ENCODE peak calls at places on chromosomes 13 and 19, in nine cellular contexts. K is transverse colon; W is breast epithelium; U is AG04450; B is effector memory CD4-positive, alpha-beta T cell; G is GM23248; V is CD4-positive, alpha-beta T cell; Z is esophagus squamous epithelium; R is right cardiac atrium. Q is an unnamed sample.

GRCh38 chr13:22002893-22003292 is 332.0 kb downstream of the FGF9 start:
- DNase-seq in G (no peak), U (no peak), B (no peak), W (no peak), V (no peak), K (no peak), Z (no peak), R (no peak), Q (no peak)

GRCh38 chr13:99956473-99957349 is 14.9 kb downstream of the ZIC5 start:
- DNase-seq in B (no peak), U (no peak), Z (no peak), G (peak), R (no peak), W (no peak), V (no peak), K (no peak), Q (no peak)

GRCh38 chr13:19601749-19602725 is 31.4 kb upstream of the MPHOSPH8 start:
- DNase-seq in K (peak), W (no peak), G (peak), U (no peak), V (no peak), B (no peak), R (peak), Z (no peak), Q (peak)

GRCh38 chr13:107462501-107462900 is 752.8 kb downstream of the LIG4 start:
- DNase-seq in V (no peak), B (no peak), G (no peak), U (no peak), K (no peak), W (no peak), R (no peak), Z (no peak), Q (no peak)

GRCh38 chr13:91278888-91279287 is 68.6 kb upstream of the MIR17HG start:
- DNase-seq in Z (no peak), V (no peak), G (no peak), B (no peak), W (no peak), K (no peak), U (no peak), R (no peak), Q (no peak)

GRCh38 chr13:87674143-87674772 is 3.1 kb downstream of the SLITRK5 start:
- DNase-seq in V (no peak), G (no peak), K (no peak), B (no peak), Z (no peak), U (no peak), R (no peak), W (no peak), Q (no peak)

GRCh38 chr19:42281175-42282035 is 12.4 kb downstream of the CIC start:
- DNase-seq in W (no peak), K (peak), G (peak), R (peak), V (no peak), B (no peak), U (no peak), Z (no peak), Q (no peak)

GRCh38 chr13:76438050-76438449 is 448.2 kb downstream of the KCTD12 start:
- DNase-seq in V (no peak), B (no peak), K (no peak), U (peak), R (no peak), G (no peak), Z (no peak), W (no peak), Q (no peak)

GRCh38 chr13:113122571-113123225 is at the start of gene F10:
- DNase-seq in Z (no peak), R (peak), W (peak), B (no peak), V (no peak), K (peak), G (peak), U (peak), Q (no peak)

GRCh38 chr13:83780201-83780600 is 102.1 kb downstream of the SLITRK1 start:
- DNase-seq in G (peak), Z (no peak), K (no peak), U (no peak), V (no peak), R (no peak), W (no peak), B (no peak), Q (no peak)

GRCh38 chr19:6610934-6611370 is 20.0 kb upstream of the CD70 start:
- DNase-seq in R (no peak), U (no peak), Z (no peak), V (no peak), W (no peak), G (peak), B (no peak), K (no peak), Q (no peak)

GRCh38 chr13:53411443-53411842 is 382.8 kb downstream of the OLFM4 start:
- DNase-seq in Z (no peak), K (no peak), V (no peak), G (no peak), B (no peak), W (no peak), R (no peak), U (no peak), Q (no peak)

GRCh38 chr13:107422421-107422820 is 792.9 kb downstream of the LIG4 start:
- DNase-seq in R (no peak), K (no peak), G (no peak), Z (no peak), U (no peak), V (no peak), B (no peak), W (no peak), Q (no peak)

GRCh38 chr19:50458396-50459066 is 17.8 kb upstream of the EMC10 start:
- DNase-seq in R (no peak), W (no peak), G (peak), U (no peak), K (no peak), Z (no peak), V (no peak), B (no peak), Q (no peak)

GRCh38 chr13:114269281-114269770 is 12.1 kb upstream of the UPF3A start:
- DNase-seq in V (no peak), Z (no peak), B (no peak), R (no peak), U (no peak), W (no peak), K (no peak), G (no peak), Q (no peak)

GRCh38 chr19:34171539-34171876 is 796 bp upstream of the LSM14A start:
- DNase-seq in K (no peak), G (peak), R (no peak), W (no peak), Z (no peak), B (no peak), V (no peak), U (peak), Q (no peak)

GRCh38 chr19:44662686-44663085 is 8.6 kb upstream of the CEACAM19 start:
- DNase-seq in W (no peak), U (no peak), Z (no peak), V (no peak), R (no peak), B (no peak), G (no peak), K (no peak), Q (no peak)

GRCh38 chr13:31761951-31762350 is 22.6 kb downstream of the RXFP2 start:
- DNase-seq in B (no peak), U (no peak), V (no peak), W (no peak), K (no peak), G (peak), R (no peak), Z (no peak), Q (no peak)

GRCh38 chr19:15253513-15253912 is 21.3 kb upstream of the EPHX3 start:
- DNase-seq in U (no peak), V (no peak), B (no peak), K (no peak), G (no peak), W (no peak), R (peak), Z (no peak), Q (no peak)

GRCh38 chr19:40739030-40739839 is 11.0 kb downstream of the ACTMAP start:
- DNase-seq in U (no peak), V (no peak), K (no peak), Z (no peak), G (no peak), R (peak), B (no peak), W (no peak), Q (no peak)
- H3K27ac ChIP-seq in U (no peak), V (no peak), K (peak), Z (peak), G (peak), R (no peak), B (no peak), W (peak), Q (no peak)

DNA sequence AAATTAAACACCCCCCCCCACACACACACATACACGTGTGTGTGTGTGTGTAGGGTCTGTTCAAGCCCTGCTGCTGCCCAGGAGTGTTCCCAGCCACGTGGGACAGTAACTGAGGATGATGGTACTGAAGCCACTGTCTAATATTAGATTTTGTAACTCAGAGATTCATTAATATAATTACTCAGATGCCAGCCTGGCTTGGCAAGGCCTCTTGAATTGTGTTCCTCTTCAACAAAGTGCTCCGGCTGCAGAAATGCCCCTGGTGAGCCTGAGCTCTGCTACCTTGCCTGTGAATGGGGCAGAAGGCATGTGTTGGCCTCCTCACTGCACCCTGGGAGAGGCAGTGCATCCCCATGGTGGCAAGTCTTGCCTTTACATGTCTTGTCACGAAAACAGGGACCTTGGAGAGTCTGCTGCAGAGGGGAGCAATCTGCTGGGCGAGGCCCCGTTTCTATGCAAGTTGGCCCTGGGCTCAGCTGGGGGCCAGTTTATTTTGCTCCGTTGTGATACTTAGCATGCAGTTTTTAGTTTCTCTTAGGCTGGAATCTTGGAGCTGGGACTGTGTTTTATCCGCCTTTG is 44.0 kb downstream of the NFIX start:
- DNase-seq in V (no peak), B (no peak), Z (no peak), W (no peak), G (peak), K (no peak), U (no peak), R (peak), Q (no peak)
- H3K27ac ChIP-seq in V (no peak), B (no peak), Z (peak), W (peak), G (peak), K (peak), U (no peak), R (peak), Q (no peak)

GRCh38 chr19:4597975-4598671 is 38.6 kb upstream of the SEMA6B start:
- DNase-seq in G (peak), V (peak), W (no peak), U (no peak), B (peak), R (peak), Z (no peak), K (peak), Q (peak)
- H3K27ac ChIP-seq in G (no peak), V (no peak), W (no peak), U (no peak), B (no peak), R (no peak), Z (no peak), K (no peak), Q (no peak)

GRCh38 chr19:48397636-48398328 is 4.3 kb downstream of the GRIN2D start:
- DNase-seq in W (no peak), Z (no peak), V (no peak), K (no peak), R (no peak), G (peak), U (no peak), B (no peak), Q (no peak)
- H3K27ac ChIP-seq in W (peak), Z (no peak), V (no peak), K (no peak), R (no peak), G (peak), U (no peak), B (no peak), Q (no peak)

DNA sequence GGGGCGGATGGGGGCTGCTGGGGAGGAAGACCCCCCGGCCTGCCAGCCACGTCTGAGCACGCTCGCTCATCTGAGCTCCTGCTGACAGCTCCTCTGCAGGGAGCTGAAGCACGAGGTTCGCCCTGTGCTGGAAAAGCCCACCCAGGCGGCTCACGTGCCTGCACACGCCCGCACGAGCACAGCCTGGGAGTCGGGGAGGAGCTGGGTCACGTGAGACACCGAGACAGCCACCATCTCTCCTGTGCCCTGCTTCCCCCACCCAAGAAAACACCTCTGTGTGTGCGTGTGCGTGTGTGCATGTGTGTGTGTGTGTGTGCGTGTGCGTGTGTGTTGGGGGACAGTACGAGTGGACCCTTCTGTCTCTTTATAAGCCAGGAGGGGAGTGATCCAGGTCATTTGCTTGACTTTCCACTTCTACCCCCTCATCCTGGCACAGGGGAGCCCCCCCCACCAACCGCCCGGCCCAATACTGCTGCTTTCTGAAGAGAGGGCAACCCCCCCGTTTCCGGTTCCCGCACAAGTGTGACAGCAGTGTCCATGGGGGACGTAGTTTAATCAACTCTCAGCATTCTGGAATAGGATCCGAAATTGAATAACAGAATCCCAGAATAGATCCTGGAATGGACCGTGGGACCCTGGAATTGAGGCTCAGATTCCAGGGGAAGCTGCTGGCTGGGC is 42.5 kb downstream of the CELF5 start:
- DNase-seq in B (no peak), R (no peak), Z (no peak), G (no peak), K (no peak), U (no peak), W (no peak), V (no peak), Q (no peak)
- H3K27ac ChIP-seq in B (no peak), R (no peak), Z (no peak), G (no peak), K (no peak), U (no peak), W (peak), V (no peak), Q (no peak)